ENCODE peak calls at places on chromosomes 4 and X, in six cellular contexts. W, I, T, B, A and N are unnamed samples.

GRCh38 chrX:68654693-68655092 is 7.2 kb downstream of the STARD8 start:
- DNase-seq in A (no peak), B (no peak), W (no peak), T (no peak), I (no peak), N (no peak)

GRCh38 chr4:153419673-153420278 is 46.4 kb upstream of the TMEM131L start:
- DNase-seq in B (no peak), W (no peak), A (no peak), I (no peak), T (no peak), N (no peak)

GRCh38 chrX:121579016-121579760 is 531.8 kb downstream of the GLUD2 start:
- DNase-seq in T (peak), B (no peak), I (no peak), W (no peak), A (no peak), N (no peak)

GRCh38 chr4:187767687-187768086 is 227.9 kb upstream of the ZFP42 start:
- DNase-seq in T (no peak), I (no peak), A (no peak), W (no peak), B (no peak), N (no peak)

GRCh38 chr4:140078366-140078765 is 75.6 kb downstream of the MAML3 start:
- DNase-seq in I (no peak), B (peak), A (no peak), T (no peak), W (no peak), N (peak)

GRCh38 chr4:82667761-82668505 is 106.1 kb upstream of the TMEM150C start:
- DNase-seq in T (no peak), I (no peak), A (no peak), B (no peak), W (no peak), N (no peak)

GRCh38 chr4:110132822-110133719 is 65.3 kb downstream of the ELOVL6 start:
- DNase-seq in B (no peak), T (no peak), A (no peak), I (no peak), W (no peak), N (no peak)

GRCh38 chr4:141395246-141395830 is 174.6 kb downstream of the ZNF330 start:
- DNase-seq in W (no peak), I (no peak), T (no peak), B (no peak), A (no peak), N (no peak)

GRCh38 chr4:87498446-87498900 is 30.7 kb downstream of the SPARCL1 start:
- DNase-seq in A (no peak), B (no peak), W (no peak), I (no peak), T (no peak), N (no peak)

GRCh38 chr4:46886711-46887110 is 22.3 kb downstream of the COX7B2 start:
- DNase-seq in T (peak), A (no peak), B (no peak), W (no peak), I (no peak), N (no peak)

GRCh38 chrX:53048169-53049126 is at the start of gene GPR173:
- DNase-seq in A (no peak), W (no peak), I (peak), T (peak), B (peak), N (peak)

GRCh38 chr4:153067376-153067775 is 131.3 kb downstream of the FHDC1 start:
- DNase-seq in I (no peak), A (no peak), B (no peak), T (peak), W (peak), N (no peak)

GRCh38 chr4:1366371-1367229 is 19.6 kb downstream of the UVSSA start:
- DNase-seq in T (no peak), W (no peak), I (peak), B (peak), A (peak), N (peak)

GRCh38 chr4:138182838-138183426 is 59.2 kb downstream of the SLC7A11 start:
- DNase-seq in A (no peak), W (peak), B (no peak), T (peak), I (no peak), N (no peak)

GRCh38 chrX:21176927-21177571 is 197.2 kb upstream of the CNKSR2 start:
- DNase-seq in B (no peak), I (no peak), A (no peak), T (no peak), W (no peak), N (no peak)

GRCh38 chrX:70675284-70675683 is 230.6 kb downstream of the DLG3 start:
- DNase-seq in A (no peak), W (no peak), T (no peak), B (no peak), I (no peak), N (no peak)

GRCh38 chr4:6548201-6548881 is 26.6 kb upstream of the MAN2B2 start:
- DNase-seq in I (no peak), T (peak), B (peak), A (no peak), W (no peak), N (peak)
- TF ChIP-seq CTCF in I (no peak), T (peak), B (peak), A (no peak), W (peak), N (peak)

DNA sequence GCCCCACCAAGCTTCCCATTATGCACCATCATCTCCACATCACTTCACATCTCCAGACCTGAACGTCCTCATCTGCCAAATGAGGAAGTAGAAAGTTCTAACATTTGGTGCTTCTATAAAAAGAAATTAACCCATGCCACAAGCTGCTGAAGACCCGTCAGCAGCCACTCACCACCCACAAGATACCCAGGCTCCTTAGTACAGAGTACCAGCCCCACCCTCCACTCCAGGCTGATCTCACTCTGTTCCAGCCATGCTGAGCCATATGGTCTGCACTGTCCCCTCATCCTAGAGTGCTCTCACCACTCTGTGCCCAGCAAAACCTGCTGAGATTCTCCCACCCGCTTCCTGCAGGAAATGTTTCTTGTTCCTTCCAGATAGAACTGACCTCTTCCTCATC is 240.8 kb upstream of the PPARGC1A start:
- DNase-seq in A (no peak), B (no peak), T (no peak), I (no peak), W (no peak), N (no peak)
- TF ChIP-seq CTCF in A (no peak), B (no peak), T (no peak), I (no peak), W (no peak), N (no peak)

GRCh38 chrX:119574394-119575266 is at the start of gene UBE2A:
- DNase-seq in B (peak), A (peak), T (peak), W (peak), I (peak), N (peak)
- TF ChIP-seq CTCF in B (no peak), A (no peak), T (peak), W (peak), I (peak), N (no peak)

DNA sequence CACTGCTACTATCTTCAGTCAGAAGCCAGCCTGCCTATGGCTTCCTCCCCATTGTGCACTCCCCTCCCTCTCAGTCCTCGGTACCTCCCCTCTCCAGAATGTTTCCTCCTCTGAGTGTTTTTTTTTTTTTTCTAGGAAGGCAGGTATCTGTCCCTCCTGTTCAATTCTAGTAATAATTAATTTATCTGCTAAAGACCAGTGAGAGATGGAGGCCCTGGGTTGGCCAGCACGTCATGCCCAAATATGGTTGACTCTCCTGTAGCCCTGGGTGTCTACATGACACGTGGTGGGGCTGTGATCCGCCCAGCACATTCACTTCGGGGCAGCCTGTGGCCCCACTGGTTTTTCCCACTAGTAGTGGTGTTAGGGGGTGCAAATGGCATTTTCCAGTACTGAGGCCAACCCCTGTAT is 1.8 kb downstream of the FLNA start:
- DNase-seq in I (no peak), T (no peak), A (no peak), W (no peak), B (no peak), N (no peak)
- TF ChIP-seq CTCF in I (no peak), T (no peak), A (no peak), W (no peak), B (no peak), N (no peak)

DNA sequence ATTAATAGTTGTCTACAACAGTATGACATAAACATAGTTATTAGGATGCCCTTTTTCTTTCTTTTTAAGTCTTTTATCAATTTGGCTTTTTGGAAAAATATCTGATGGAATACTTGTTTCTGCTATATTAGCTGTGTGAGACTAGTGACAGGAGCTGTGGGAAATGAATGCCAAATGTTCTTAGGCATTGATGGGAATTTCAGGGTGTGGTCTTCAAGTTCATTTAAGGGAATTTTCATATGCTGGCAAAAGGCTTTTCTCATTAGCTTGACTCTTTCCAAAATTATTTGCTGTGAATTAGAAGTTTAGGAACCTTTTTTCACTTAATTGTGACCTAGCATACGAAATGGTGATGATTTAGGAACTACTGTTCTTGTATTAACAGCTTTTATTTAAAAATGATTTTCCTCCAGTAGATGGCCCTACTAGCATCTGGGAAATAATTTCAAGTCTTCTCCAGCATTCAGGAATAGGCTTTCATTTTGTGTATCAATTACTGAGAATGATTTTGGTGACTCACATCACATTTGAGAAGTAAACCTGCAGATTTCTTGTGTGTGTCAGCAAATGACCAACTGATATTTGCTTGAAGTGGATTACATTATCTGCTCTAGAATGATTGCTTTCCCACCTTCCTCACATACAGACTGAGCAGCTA is 70.9 kb downstream of the HTT start:
- DNase-seq in A (no peak), B (no peak), I (no peak), W (no peak), T (peak), N (no peak)
- TF ChIP-seq CTCF in A (no peak), B (no peak), I (no peak), W (no peak), T (peak), N (no peak)

GRCh38 chrX:102126863-102127262 is 1.4 kb downstream of the TCEAL2 start:
- DNase-seq in I (no peak), A (no peak), B (no peak), T (no peak), W (no peak), N (no peak)

GRCh38 chrX:102129473-102129872 is 4.0 kb downstream of the TCEAL2 start:
- DNase-seq in B (no peak), W (no peak), A (no peak), I (no peak), T (peak), N (no peak)
- TF ChIP-seq CTCF in B (no peak), W (no peak), A (no peak), I (no peak), T (peak), N (peak)

GRCh38 chr4:18421519-18421918 is 400.0 kb upstream of the LCORL start:
- DNase-seq in T (no peak), I (no peak), B (no peak), A (no peak), W (no peak), N (no peak)
- TF ChIP-seq CTCF in T (no peak), I (no peak), B (no peak), A (no peak), W (no peak), N (no peak)

DNA sequence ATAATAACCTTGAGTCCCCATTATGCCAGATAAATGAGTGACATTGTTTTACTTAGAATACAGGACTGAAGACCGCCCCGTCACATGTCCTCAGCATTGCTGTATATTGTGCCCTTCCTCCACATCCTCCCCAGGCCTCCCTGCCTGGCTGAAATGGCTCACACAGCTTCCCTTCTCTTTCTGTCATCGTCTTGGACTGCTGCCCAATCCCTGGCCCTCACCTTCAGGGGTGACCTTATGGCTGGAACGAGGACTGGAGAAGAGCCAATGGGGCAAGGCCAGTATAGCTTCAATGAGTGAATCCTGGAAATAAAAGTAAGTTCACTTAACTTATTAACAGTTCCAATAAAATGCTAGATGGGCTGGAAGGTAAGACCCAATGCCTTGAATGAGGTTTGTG is 2.7 kb downstream of the KCNE5 start:
- DNase-seq in B (no peak), W (no peak), I (no peak), T (no peak), A (no peak), N (no peak)
- TF ChIP-seq CTCF in B (no peak), W (no peak), I (no peak), T (no peak), A (no peak), N (no peak)